ENCODE peak calls at places on chromosomes 16 and 17, in five cellular contexts. U is GM23248, Y is tibial nerve, G is IMR-90, T is adrenal gland. V is an unnamed sample.

GRCh38 chr17:20189322-20189721 is 180.2 kb downstream of the SPECC1 start:
- DNase-seq in U (peak; percentile 64), Y (no peak), G (peak; percentile 68), T (peak; percentile 57), V (no peak)

GRCh38 chr17:4049546-4049945 is 85.3 kb upstream of the ATP2A3 start:
- DNase-seq in U (no peak), Y (no peak), G (no peak), T (no peak), V (no peak)

GRCh38 chr16:636206-637080 is at the start of gene METTL26:
- DNase-seq in U (peak; percentile 98), Y (peak; percentile 96), G (peak; percentile 91), T (peak; percentile 97), V (peak; percentile 98)

GRCh38 chr16:66474750-66475199 is 47.7 kb downstream of the BEAN1 start:
- DNase-seq in U (no peak), Y (no peak), G (no peak), T (no peak), V (no peak)

GRCh38 chr16:85757341-85757822 is 6.5 kb upstream of the C16orf74 start:
- DNase-seq in U (peak; percentile 50), Y (no peak), G (peak; percentile 89), T (no peak), V (no peak)

GRCh38 chr16:67201411-67202345 is 2.7 kb downstream of the ELMO3 start:
- DNase-seq in U (no peak), Y (no peak), G (no peak), T (no peak), V (no peak)

GRCh38 chr17:68346448-68346847 is 55.2 kb downstream of the ARSG start:
- DNase-seq in U (no peak), Y (peak; percentile 7), G (no peak), T (peak; percentile 24), V (peak; percentile 61)

GRCh38 chr16:30397776-30398659 is 2.8 kb downstream of the ZNF48 start:
- DNase-seq in U (no peak), Y (no peak), G (no peak), T (no peak), V (no peak)

GRCh38 chr16:11052080-11052808 is 107.9 kb downstream of the CLEC16A start:
- DNase-seq in U (no peak), Y (no peak), G (no peak), T (no peak), V (no peak)

GRCh38 chr17:78962345-78962983 is 17.3 kb downstream of the LGALS3BP start:
- DNase-seq in U (peak; percentile 59), Y (no peak), G (peak; percentile 24), T (no peak), V (no peak)

GRCh38 chr17:79919164-79919585 is 79.9 kb upstream of the CBX4 start:
- DNase-seq in U (peak; percentile 67), Y (peak; percentile 43), G (no peak), T (peak; percentile 94), V (peak; percentile 88)

GRCh38 chr16:48501516-48502377 is 108.2 kb downstream of the N4BP1 start:
- DNase-seq in U (no peak), Y (no peak), G (no peak), T (no peak), V (no peak)

GRCh38 chr16:57616871-57617270 is 11.6 kb upstream of the ADGRG1 start:
- DNase-seq in U (no peak), Y (no peak), G (no peak), T (peak; percentile 13), V (peak; percentile 80)

GRCh38 chr16:14369734-14370598 is 260.1 kb downstream of the PARN start:
- DNase-seq in U (peak; percentile 85), Y (no peak), G (no peak), T (no peak), V (peak; percentile 75)

GRCh38 chr16:55543470-55543869 is 23.0 kb upstream of the CAPNS2 start:
- DNase-seq in U (peak; percentile 66), Y (no peak), G (peak; percentile 41), T (no peak), V (no peak)

GRCh38 chr17:83200231-83200699 is 120.9 kb downstream of the METRNL start:
- DNase-seq in U (peak; percentile 98), Y (peak; percentile 64), G (peak; percentile 26), T (peak; percentile 60), V (peak; percentile 87)

GRCh38 chr17:8237175-8237574 is 10.7 kb downstream of the CTC1 start:
- DNase-seq in U (no peak), Y (no peak), G (no peak), T (no peak), V (no peak)
- H3K36me3 ChIP-seq in U (peaks cover 8% of the 10 kb centered on the region), Y (peaks cover 24% of the 10 kb centered on the region), G (peaks cover 38% of the 10 kb centered on the region), T (peaks cover 70% of the 10 kb centered on the region), V (peaks cover 5% of the 10 kb centered on the region)

GRCh38 chr16:3068486-3068885 is 3.0 kb downstream of the IL32 start:
- DNase-seq in U (no peak), Y (no peak), G (no peak), T (no peak), V (no peak)
- H3K4me3 ChIP-seq in U (no peak overlapping the region), Y (no peak overlapping the region), G (no peak overlapping the region), T (no peak overlapping the region), V (peak overlapping the region; percentile 73)

GRCh38 chr16:81519298-81520150 is 74.9 kb downstream of the CMIP start:
- DNase-seq in U (no peak), Y (no peak), G (no peak), T (no peak), V (no peak)

GRCh38 chr16:81521141-81521626 is 76.6 kb downstream of the CMIP start:
- DNase-seq in U (no peak), Y (no peak), G (no peak), T (no peak), V (peak; percentile 50)

GRCh38 chr16:81520560-81521135 is 76.0 kb downstream of the CMIP start:
- DNase-seq in U (no peak), Y (no peak), G (no peak), T (no peak), V (peak; percentile 28)

GRCh38 chr16:81518439-81518757 is 73.8 kb downstream of the CMIP start:
- DNase-seq in U (no peak), Y (no peak), G (no peak), T (no peak), V (no peak)

GRCh38 chr16:81520151-81520470 is 75.5 kb downstream of the CMIP start:
- DNase-seq in U (no peak), Y (no peak), G (no peak), T (no peak), V (no peak)
- H3K36me3 ChIP-seq in U (no peaks in the 10 kb centered on the region), Y (no peaks in the 10 kb centered on the region), G (peaks cover 4% of the 10 kb centered on the region), T (no peaks in the 10 kb centered on the region), V (no peaks in the 10 kb centered on the region)

GRCh38 chr17:16653367-16654041 is at the start of gene ZNF624:
- DNase-seq in U (peak; percentile 95), Y (peak; percentile 87), G (peak; percentile 83), T (peak; percentile 97), V (peak; percentile 97)
- H3K4me3 ChIP-seq in U (peak within 1 kb of the TSS; percentile 91), Y (peak within 1 kb of the TSS; percentile 71), G (peak within 1 kb of the TSS; percentile 69), T (peak within 1 kb of the TSS; percentile 30), V (peak within 1 kb of the TSS; percentile 89)

GRCh38 chr17:65990593-65990992 is 201.3 kb downstream of the CEP112 start:
- DNase-seq in U (no peak), Y (no peak), G (no peak), T (no peak), V (no peak)

GRCh38 chr17:65985571-65985970 is 206.4 kb downstream of the CEP112 start:
- DNase-seq in U (peak; percentile 13), Y (no peak), G (peak; percentile 20), T (no peak), V (no peak)

GRCh38 chr17:65987988-65988387 is 203.9 kb downstream of the CEP112 start:
- DNase-seq in U (peak; percentile 45), Y (no peak), G (peak; percentile 48), T (no peak), V (no peak)

GRCh38 chr17:65984299-65984698 is 207.6 kb downstream of the CEP112 start:
- DNase-seq in U (peak; percentile 39), Y (no peak), G (peak; percentile 68), T (no peak), V (no peak)

DNA sequence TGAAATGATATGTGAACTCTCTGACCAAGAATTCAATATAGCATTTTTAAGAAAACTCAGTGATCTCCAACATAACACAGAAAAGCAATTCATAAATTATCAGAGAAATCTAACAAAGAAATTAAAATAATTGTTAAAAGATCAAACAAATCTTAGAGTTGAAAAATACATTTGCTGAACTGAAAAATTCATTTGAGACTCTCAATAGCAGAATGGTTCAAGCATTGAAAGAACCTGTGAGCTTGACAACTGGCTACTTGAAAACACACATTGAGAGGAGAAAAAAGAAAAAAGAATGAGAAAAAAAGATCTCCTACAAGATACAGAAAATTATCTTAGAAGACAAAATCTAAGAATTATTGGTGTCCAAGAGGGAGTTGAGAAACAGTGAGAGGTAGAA is 203.5 kb downstream of the CEP112 start:
- DNase-seq in U (no peak), Y (no peak), G (no peak), T (no peak), V (no peak)
- H3K36me3 ChIP-seq in U (no peaks in the 10 kb centered on the region), Y (no peaks in the 10 kb centered on the region), G (no peaks in the 10 kb centered on the region), T (no peaks in the 10 kb centered on the region), V (no peaks in the 10 kb centered on the region)